ENCODE peak calls at places on chromosomes 7 and 10, in six cellular contexts. Q is IMR-90; Z is memory B cell; S is stimulated activated CD8-positive, alpha-beta memory T cell treated with anti-CD3 and anti-CD28 coated beads, Interleukin-15, amount 100 ng/mL, for 24 hours; F is GM12865; A is activated gamma-delta T cell treated with Interleukin-2 at 50 U/mL for 16 hours. W is an unnamed sample.

GRCh38 chr7:25319707-25320106 is 91.4 kb upstream of the NPVF start:
- DNase-seq in A (no peak), F (peak), Z (no peak), S (no peak), Q (no peak), W (no peak)

GRCh38 chr7:48718731-48719387 is 205.5 kb upstream of the CDC14C start:
- DNase-seq in F (no peak), Q (no peak), Z (no peak), S (no peak), A (no peak), W (no peak)

GRCh38 chr7:42426163-42426562 is 189.2 kb upstream of the GLI3 start:
- DNase-seq in A (no peak), F (no peak), Z (no peak), S (no peak), Q (peak), W (peak)

GRCh38 chr7:139452948-139453672 is 30.4 kb downstream of the KLRG2 start:
- DNase-seq in Q (peak), F (no peak), S (no peak), A (no peak), Z (no peak), W (peak)

GRCh38 chr7:121503730-121504129 is 107.6 kb upstream of the FAM3C start:
- DNase-seq in S (no peak), A (no peak), Q (no peak), Z (no peak), F (no peak), W (no peak)

GRCh38 chr7:124989911-124990310 is 60.3 kb upstream of the POT1 start:
- DNase-seq in A (no peak), F (no peak), Q (peak), S (no peak), Z (no peak), W (peak)

GRCh38 chr10:1057106-1057657 is 997 bp downstream of the WDR37 start:
- DNase-seq in Q (no peak), F (peak), Z (no peak), S (no peak), A (no peak), W (peak)

GRCh38 chr10:84407390-84408049 is 79.1 kb downstream of the CCSER2 start:
- DNase-seq in Z (no peak), F (no peak), S (no peak), A (no peak), Q (no peak), W (no peak)

GRCh38 chr7:6057316-6058128 is 26.3 kb downstream of the ANKRD61 start:
- DNase-seq in Z (no peak), S (no peak), F (peak), Q (no peak), A (no peak), W (no peak)

GRCh38 chr7:22851140-22851539 is 28.5 kb upstream of the TOMM7 start:
- DNase-seq in F (no peak), S (no peak), A (no peak), Z (no peak), Q (no peak), W (no peak)

GRCh38 chr7:76260171-76260703 is 42.2 kb upstream of the HSPB1 start:
- DNase-seq in A (peak), Z (no peak), S (peak), Q (no peak), F (peak), W (peak)

GRCh38 chr10:69786791-69787190 is 14.9 kb upstream of the COL13A1 start:
- DNase-seq in A (no peak), Z (no peak), S (no peak), Q (peak), F (peak), W (peak)